ENCODE peak calls at places on chromosomes 12 and 14, in seven cellular contexts. T, H, V, K, Y, C and Q are unnamed samples.

GRCh38 chr14:100830681-100831080 is 4.8 kb downstream of the MEG3 start:
- DNase-seq in T (no peak), H (no peak), V (no peak), K (no peak), Y (no peak), C (no peak), Q (no peak)

GRCh38 chr14:74207943-74208342 is 31.3 kb upstream of the VSX2 start:
- DNase-seq in T (no peak), H (peak), V (no peak), K (no peak), Y (no peak), C (no peak), Q (no peak)

GRCh38 chr12:108172033-108172432 is 42.9 kb downstream of the WSCD2 start:
- DNase-seq in T (no peak), H (no peak), V (no peak), K (no peak), Y (no peak), C (no peak), Q (no peak)

GRCh38 chr12:3365416-3366385 is 125.3 kb upstream of the PRMT8 start:
- DNase-seq in T (no peak), H (no peak), V (no peak), K (no peak), Y (no peak), C (peak), Q (no peak)

GRCh38 chr12:111438501-111438900 is 32.8 kb downstream of the SH2B3 start:
- DNase-seq in T (no peak), H (peak), V (no peak), K (no peak), Y (peak), C (no peak), Q (no peak)

GRCh38 chr14:92253381-92253894 is 69.5 kb upstream of the SLC24A4 start:
- DNase-seq in T (no peak), H (no peak), V (no peak), K (no peak), Y (no peak), C (no peak), Q (no peak)

GRCh38 chr12:110170535-110171185 is 46.5 kb downstream of the IFT81 start:
- DNase-seq in T (no peak), H (no peak), V (no peak), K (no peak), Y (no peak), C (no peak), Q (no peak)

GRCh38 chr12:48998497-48999353 is 450 bp downstream of the DDN start:
- DNase-seq in T (no peak), H (peak), V (no peak), K (no peak), Y (no peak), C (no peak), Q (no peak)

GRCh38 chr14:95515523-95516517 is 630 bp downstream of the SYNE3 start:
- DNase-seq in T (no peak), H (peak), V (peak), K (peak), Y (peak), C (peak), Q (no peak)

GRCh38 chr12:72433298-72433697 is 161.1 kb downstream of the TRHDE start:
- DNase-seq in T (no peak), H (no peak), V (no peak), K (no peak), Y (no peak), C (no peak), Q (no peak)

GRCh38 chr14:88630565-88630964 is 67.7 kb downstream of the ZC3H14 start:
- DNase-seq in T (no peak), H (no peak), V (no peak), K (no peak), Y (no peak), C (no peak), Q (no peak)

GRCh38 chr12:46858368-46858767 is 32.6 kb upstream of the SLC38A4 start:
- DNase-seq in T (no peak), H (peak), V (no peak), K (no peak), Y (no peak), C (no peak), Q (no peak)

GRCh38 chr12:131033486-131033885 is 79.8 kb downstream of the ADGRD1 start:
- DNase-seq in T (no peak), H (no peak), V (no peak), K (no peak), Y (no peak), C (no peak), Q (no peak)

GRCh38 chr14:58488550-58488949 is 61.0 kb downstream of the KIAA0586 start:
- DNase-seq in T (peak), H (peak), V (no peak), K (no peak), Y (no peak), C (no peak), Q (no peak)

GRCh38 chr14:75989134-75989533 is 3.6 kb downstream of the IFT43 start:
- DNase-seq in T (no peak), H (no peak), V (no peak), K (no peak), Y (no peak), C (peak), Q (no peak)

GRCh38 chr12:113120670-113121370 is 14.7 kb downstream of the RASAL1 start:
- DNase-seq in T (no peak), H (no peak), V (no peak), K (no peak), Y (no peak), C (no peak), Q (no peak)

GRCh38 chr14:99512110-99512449 is 30.9 kb downstream of the CCNK start:
- DNase-seq in T (no peak), H (no peak), V (no peak), K (no peak), Y (no peak), C (no peak), Q (no peak)

GRCh38 chr12:4174417-4174816 is 99.1 kb upstream of the CCND2 start:
- DNase-seq in T (no peak), H (peak), V (no peak), K (no peak), Y (no peak), C (no peak), Q (no peak)

GRCh38 chr14:53845813-53846693 is 110.6 kb downstream of the BMP4 start:
- DNase-seq in T (no peak), H (no peak), V (no peak), K (no peak), Y (no peak), C (no peak), Q (no peak)

GRCh38 chr12:114995891-114996290 is 311.9 kb upstream of the TBX3 start:
- DNase-seq in T (no peak), H (no peak), V (no peak), K (no peak), Y (no peak), C (no peak), Q (no peak)

GRCh38 chr14:78902010-78902623 is 731.9 kb downstream of the NRXN3 start:
- DNase-seq in T (no peak), H (peak), V (no peak), K (no peak), Y (no peak), C (no peak), Q (peak)

GRCh38 chr12:88549929-88550328 is 30.3 kb downstream of the KITLG start:
- DNase-seq in T (no peak), H (no peak), V (no peak), K (no peak), Y (no peak), C (no peak), Q (no peak)

GRCh38 chr14:95356245-95356850 is 36.6 kb upstream of the CLMN start:
- DNase-seq in T (no peak), H (no peak), V (no peak), K (no peak), Y (no peak), C (no peak), Q (no peak)

GRCh38 chr12:1797011-1797901 is 23.1 kb upstream of the LRTM2 start:
- DNase-seq in T (no peak), H (peak), V (peak), K (no peak), Y (peak), C (peak), Q (no peak)

GRCh38 chr12:124177276-124177950 is 117.5 kb upstream of the RFLNA start:
- DNase-seq in T (no peak), H (no peak), V (no peak), K (no peak), Y (no peak), C (no peak), Q (no peak)